ENCODE peak calls at places on chromosomes 16 and 17, in five cellular contexts. S is colonic mucosa, T is GM03348, O is uterus, Z is neural crest cell. R is an unnamed sample.

GRCh38 chr16:17437142-17437720 is 33.5 kb downstream of the XYLT1 start:
- DNase-seq in S (no peak), T (no peak), O (no peak), Z (no peak), R (no peak)

GRCh38 chr17:70120420-70120819 is 45.4 kb downstream of the KCNJ16 start:
- DNase-seq in S (no peak), T (no peak), O (no peak), Z (no peak), R (no peak)

GRCh38 chr17:29590261-29590978 is 972 bp upstream of the GIT1 start:
- DNase-seq in S (no peak), T (peak), O (peak), Z (no peak), R (no peak)

GRCh38 chr17:77859411-77859810 is 99.1 kb upstream of the TNRC6C start:
- DNase-seq in S (no peak), T (no peak), O (no peak), Z (no peak), R (no peak)

GRCh38 chr17:50101346-50102163 is 6.4 kb downstream of the PDK2 start:
- DNase-seq in S (peak), T (no peak), O (peak), Z (no peak), R (peak)

GRCh38 chr17:32517982-32518381 is 31.2 kb downstream of the CDK5R1 start:
- DNase-seq in S (no peak), T (no peak), O (no peak), Z (no peak), R (no peak)

GRCh38 chr16:86261379-86261778 is 248.9 kb upstream of the FOXF1 start:
- DNase-seq in S (no peak), T (no peak), O (no peak), Z (no peak), R (no peak)

GRCh38 chr16:12906271-12906670 is 4.9 kb downstream of the SHISA9 start:
- DNase-seq in S (no peak), T (no peak), O (no peak), Z (no peak), R (no peak)

GRCh38 chr16:57062329-57062728 is 30.1 kb upstream of the CPNE2 start:
- DNase-seq in S (no peak), T (no peak), O (no peak), Z (no peak), R (no peak)

GRCh38 chr17:78390241-78391050 is 12.0 kb downstream of the PGS1 start:
- DNase-seq in S (no peak), T (peak), O (peak), Z (no peak), R (no peak)

GRCh38 chr17:83079340-83079747 is at the start of gene METRNL:
- DNase-seq in S (peak), T (peak), O (peak), Z (peak), R (peak)

GRCh38 chr16:10178079-10178478 is 4.1 kb downstream of the GRIN2A start:
- DNase-seq in S (no peak), T (no peak), O (no peak), Z (no peak), R (no peak)

GRCh38 chr17:82841921-82842596 is 2.2 kb upstream of the ZNF750 start:
- DNase-seq in S (no peak), T (no peak), O (no peak), Z (no peak), R (no peak)